ENCODE peak calls at places on chromosome 12, in nine cellular contexts. K is upper lobe of right lung, A is WTC11, P is glutamatergic neuron, L is foreskin fibroblast, D is SK-N-SH, B is body of pancreas, N is left ventricle myocardium inferior, F is choroid plexus epithelial cell. I is an unnamed sample.

GRCh38 chr12:70418101-70418500 is 52.0 kb downstream of the KCNMB4 start:
- DNase-seq in N (no peak), A (no peak), L (no peak), F (no peak), D (no peak), B (no peak), P (no peak), K (no peak), I (no peak)

GRCh38 chr12:102687523-102687922 is 207.2 kb upstream of the IGF1 start:
- DNase-seq in P (no peak), K (no peak), D (no peak), F (no peak), N (no peak), A (no peak), B (no peak), L (no peak), I (no peak)

GRCh38 chr12:125185740-125186470 is 120.7 kb downstream of the AACS start:
- DNase-seq in L (peak), K (peak), A (peak), D (peak), F (peak), B (peak), N (peak), P (peak), I (peak)

GRCh38 chr12:58629376-58629775 is 290.9 kb downstream of the LRIG3 start:
- DNase-seq in K (no peak), F (peak), N (no peak), P (no peak), B (no peak), L (peak), D (no peak), A (no peak), I (no peak)

GRCh38 chr12:49428652-49429549 is 61.6 kb downstream of the SPATS2 start:
- DNase-seq in D (no peak), N (no peak), B (no peak), L (peak), K (no peak), A (no peak), P (no peak), F (peak), I (no peak)

GRCh38 chr12:5656836-5657235 is 224.9 kb downstream of the NTF3 start:
- DNase-seq in F (no peak), B (no peak), P (no peak), A (no peak), K (no peak), N (no peak), D (no peak), L (no peak), I (no peak)

GRCh38 chr12:12086975-12087692 is 16.4 kb downstream of the BCL2L14 start:
- DNase-seq in A (peak), F (no peak), L (no peak), B (no peak), P (no peak), K (no peak), D (no peak), N (no peak), I (peak)

GRCh38 chr12:70177637-70178036 is 65.6 kb upstream of the CNOT2 start:
- DNase-seq in D (no peak), B (no peak), F (no peak), N (no peak), K (no peak), P (no peak), A (no peak), L (no peak), I (no peak)

GRCh38 chr12:6532927-6533652 is 1.2 kb upstream of the GAPDH start:
- DNase-seq in K (peak), D (peak), B (peak), P (peak), A (peak), N (peak), L (peak), F (peak), I (peak)

GRCh38 chr12:87809916-87810315 is 219.3 kb downstream of the C12orf50 start:
- DNase-seq in A (no peak), B (no peak), K (no peak), L (peak), P (no peak), F (peak), N (no peak), D (no peak), I (no peak)

GRCh38 chr12:68358532-68359485 is 26.6 kb upstream of the MDM1 start:
- DNase-seq in B (peak), D (peak), F (peak), P (no peak), A (peak), L (peak), K (no peak), N (no peak), I (peak)

GRCh38 chr12:48419409-48419935 is 52.9 kb upstream of the ANP32D start:
- DNase-seq in D (no peak), B (no peak), N (no peak), P (no peak), L (no peak), F (no peak), K (no peak), A (no peak), I (no peak)

GRCh38 chr12:47312794-47313426 is 233.2 kb upstream of the AMIGO2 start:
- DNase-seq in F (no peak), B (peak), K (no peak), A (no peak), L (no peak), N (no peak), D (no peak), P (no peak), I (no peak)

GRCh38 chr12:94649349-94650142 is 811 bp downstream of the TMCC3 start:
- DNase-seq in A (peak), N (peak), L (peak), D (peak), F (peak), B (peak), P (peak), K (peak), I (peak)

GRCh38 chr12:11860026-11860425 is 210.6 kb downstream of the ETV6 start:
- DNase-seq in A (no peak), F (no peak), B (no peak), P (no peak), N (no peak), L (no peak), D (no peak), K (no peak), I (no peak)

GRCh38 chr12:132030367-132031038 is 80.8 kb downstream of the EP400 start:
- DNase-seq in N (peak), B (no peak), L (peak), A (no peak), D (no peak), F (peak), P (no peak), K (no peak), I (no peak)

GRCh38 chr12:62379026-62379722 is 87.5 kb upstream of the MON2 start:
- DNase-seq in F (peak), K (no peak), N (no peak), B (no peak), L (peak), A (no peak), P (no peak), D (no peak), I (no peak)

GRCh38 chr12:103640410-103640809 is 53.3 kb downstream of the STAB2 start:
- DNase-seq in F (no peak), B (no peak), A (no peak), N (no peak), D (no peak), P (no peak), K (no peak), L (no peak), I (no peak)

GRCh38 chr12:122726056-122726558 is 4.5 kb downstream of the HCAR1 start:
- DNase-seq in A (no peak), B (no peak), L (no peak), F (peak), K (no peak), P (no peak), D (no peak), N (no peak), I (no peak)

GRCh38 chr12:95146767-95147166 is 70.5 kb downstream of the FGD6 start:
- DNase-seq in L (no peak), A (no peak), N (no peak), B (no peak), F (peak), P (peak), D (peak), K (no peak), I (no peak)

GRCh38 chr12:53223006-53223305 is 9.1 kb downstream of the RARG start:
- DNase-seq in L (peak), B (no peak), N (no peak), D (no peak), A (no peak), P (no peak), K (no peak), F (no peak), I (no peak)

GRCh38 chr12:93616584-93617101 is 44.2 kb downstream of the SOCS2 start:
- DNase-seq in A (peak), B (no peak), N (no peak), D (no peak), K (no peak), P (no peak), F (peak), L (peak), I (no peak)

GRCh38 chr12:3973269-3973884 is 100.2 kb upstream of the PARP11 start:
- DNase-seq in N (no peak), D (no peak), K (no peak), F (no peak), A (no peak), P (no peak), L (no peak), B (no peak), I (no peak)

DNA sequence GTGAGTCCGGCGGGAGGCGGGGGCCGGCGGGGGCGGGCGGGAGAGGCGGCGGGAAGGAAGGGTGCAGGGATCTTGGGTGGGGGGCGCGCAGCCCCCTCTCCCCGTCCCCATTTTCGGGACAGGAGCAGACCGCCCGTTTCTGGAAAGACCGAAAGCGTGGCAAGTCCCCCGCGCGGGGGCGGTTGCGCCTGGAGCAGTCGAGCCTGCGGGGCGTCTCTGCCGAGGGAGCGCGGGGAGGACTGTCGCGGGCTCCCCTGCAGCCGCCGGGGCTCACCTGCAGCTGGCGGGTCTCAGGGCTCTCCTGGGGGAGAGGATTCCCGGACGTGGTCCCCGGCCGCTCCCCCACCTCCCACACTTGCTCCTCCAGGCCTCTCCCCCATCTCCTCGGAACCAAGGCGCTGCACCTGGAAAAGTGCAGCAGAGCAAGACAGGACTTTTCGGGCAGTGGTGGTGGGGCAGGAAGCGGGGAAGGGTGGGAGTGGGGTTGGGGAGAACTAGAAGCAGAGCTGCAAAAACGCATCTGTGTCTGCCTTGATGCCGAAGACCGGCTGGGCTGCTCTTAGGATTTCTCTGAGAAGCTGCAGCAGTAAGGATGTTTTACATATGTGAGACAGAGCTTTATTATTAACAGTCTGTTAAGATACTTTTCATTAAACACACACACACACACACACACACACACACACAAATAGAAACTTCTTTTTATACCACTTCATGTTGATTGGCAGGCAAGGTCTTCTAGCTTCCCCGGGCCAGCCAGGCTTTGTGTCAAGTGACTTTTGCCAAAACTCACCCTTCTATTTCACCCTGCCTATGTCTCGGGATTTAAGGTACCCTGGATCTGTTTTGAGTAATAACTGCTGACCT is 680 bp downstream of the C12orf75 start:
- DNase-seq in N (no peak), P (no peak), A (peak), D (no peak), F (no peak), K (no peak), L (peak), B (peak), I (peak)
- TF ChIP-seq CTCF in N (no peak), P (no peak), A (no peak), D (peak), F (no peak), K (no peak), L (no peak), B (no peak), I (no peak)

GRCh38 chr12:19507823-19508222 is 68.5 kb downstream of the AEBP2 start:
- DNase-seq in D (peak), P (no peak), A (no peak), B (no peak), N (no peak), K (no peak), L (peak), F (peak), I (no peak)
- TF ChIP-seq CTCF in D (peak), P (no peak), A (no peak), B (no peak), N (peak), K (peak), L (no peak), F (peak), I (no peak)

GRCh38 chr12:25459541-25459951 is 93.5 kb downstream of the LMNTD1 start:
- DNase-seq in N (peak), B (no peak), L (no peak), A (no peak), P (no peak), D (no peak), F (no peak), K (no peak), I (no peak)

GRCh38 chr12:25455696-25456095 is 97.4 kb downstream of the LMNTD1 start:
- DNase-seq in D (no peak), N (no peak), B (no peak), A (no peak), P (no peak), L (peak), F (no peak), K (no peak), I (no peak)

GRCh38 chr12:25456474-25456873 is 96.6 kb downstream of the LMNTD1 start:
- DNase-seq in K (no peak), F (no peak), B (no peak), P (no peak), A (no peak), D (no peak), N (no peak), L (no peak), I (no peak)

GRCh38 chr12:25463005-25463404 is 90.1 kb downstream of the LMNTD1 start:
- DNase-seq in F (no peak), K (no peak), A (no peak), D (no peak), N (no peak), P (no peak), B (no peak), L (no peak), I (no peak)

DNA sequence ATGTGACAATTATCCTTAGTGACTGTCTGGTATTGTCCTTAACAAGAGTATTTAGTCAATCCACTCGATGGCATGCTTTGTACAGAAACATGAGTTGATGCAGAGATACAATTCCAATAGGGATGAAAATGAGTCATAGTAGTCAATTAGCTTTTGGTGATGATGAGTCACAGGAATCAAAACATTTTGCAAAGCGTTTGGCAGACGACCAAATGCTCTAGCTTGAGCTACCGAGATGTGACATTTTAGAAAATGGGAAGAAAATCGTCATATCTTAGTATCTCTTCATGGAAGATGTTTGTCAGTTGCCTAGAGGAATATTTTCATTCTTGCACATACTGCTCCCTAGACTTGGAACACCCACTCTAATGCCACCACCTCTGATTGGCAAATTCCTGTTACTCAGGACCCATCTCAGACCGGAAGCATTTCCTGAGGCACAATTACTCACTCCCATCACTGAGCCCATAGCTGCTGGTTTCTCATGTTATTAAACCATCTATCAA is 95.0 kb downstream of the LMNTD1 start:
- DNase-seq in D (peak), A (no peak), P (no peak), N (no peak), F (peak), L (peak), B (no peak), K (no peak), I (no peak)
- TF ChIP-seq CTCF in D (no peak), A (no peak), P (no peak), N (no peak), F (no peak), L (no peak), B (no peak), K (no peak), I (no peak)

DNA sequence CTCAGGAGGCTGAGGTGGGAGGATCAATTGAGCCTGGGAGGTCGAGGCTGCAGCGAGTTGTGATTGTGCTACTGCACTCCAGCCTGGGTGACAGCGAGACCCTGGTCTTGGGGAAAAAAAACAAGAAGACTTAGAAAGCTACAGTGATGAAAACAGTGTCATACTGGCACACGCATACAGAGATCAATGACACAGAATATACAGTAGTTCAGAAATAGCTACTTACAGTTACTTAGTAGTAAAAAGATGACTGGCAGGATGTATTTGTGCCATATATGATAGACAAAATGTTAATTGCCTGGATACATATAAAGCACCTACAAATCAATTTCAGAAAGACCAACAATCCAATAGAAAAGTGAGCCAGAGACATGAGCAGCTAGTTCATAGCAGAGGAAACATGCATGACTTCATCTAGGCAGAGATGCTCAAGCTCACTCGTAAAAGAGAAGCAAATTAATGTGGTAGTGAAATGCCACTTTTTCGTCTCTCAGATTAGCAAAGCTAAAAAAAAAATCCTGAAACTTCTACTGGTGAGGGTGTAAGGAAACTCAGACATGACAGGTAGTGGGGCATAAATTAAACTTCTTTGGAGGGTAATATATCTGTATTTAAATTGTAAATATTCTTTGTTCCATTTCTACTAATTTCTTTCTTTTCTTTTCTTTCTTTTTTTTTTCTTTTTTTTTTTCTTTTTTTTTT is 2.5 kb upstream of the ALDH2 start:
- DNase-seq in D (no peak), F (no peak), P (no peak), B (no peak), L (peak), A (no peak), N (no peak), K (no peak), I (no peak)
- TF ChIP-seq CTCF in D (no peak), F (no peak), P (no peak), B (no peak), L (no peak), A (no peak), N (no peak), K (no peak), I (no peak)

I was measured in endothelial cell.